ENCODE peak calls at places on chromosome 2, in seven cellular contexts. H, J, O, F, L, D and K are unnamed samples.

GRCh38 chr2:85792783-85793441 is 39.1 kb downstream of the ATOH8 start:
- DNase-seq in H (peak), J (peak), O (no peak), F (peak), L (no peak), D (peak), K (peak)

GRCh38 chr2:84781942-84782716 is 98.8 kb downstream of the TRABD2A start:
- DNase-seq in H (peak), J (peak), O (no peak), F (peak), L (no peak), D (peak), K (peak)

GRCh38 chr2:104028066-104028465 is 825.8 kb upstream of the POU3F3 start:
- DNase-seq in H (no peak), J (no peak), O (no peak), F (no peak), L (no peak), D (no peak), K (no peak)

GRCh38 chr2:55048514-55048924 is 1.7 kb downstream of the RTN4 start:
- DNase-seq in H (peak), J (peak), O (no peak), F (peak), L (no peak), D (peak), K (no peak)

GRCh38 chr2:138147796-138148195 is 183.5 kb downstream of the HNMT start:
- DNase-seq in H (no peak), J (no peak), O (no peak), F (peak), L (no peak), D (no peak), K (no peak)

GRCh38 chr2:26691881-26692813 is at the start of gene KCNK3:
- DNase-seq in H (peak), J (no peak), O (no peak), F (peak), L (no peak), D (peak), K (peak)

GRCh38 chr2:177474904-177475474 is 82.4 kb downstream of the AGPS start:
- DNase-seq in H (peak), J (no peak), O (no peak), F (peak), L (no peak), D (peak), K (peak)

GRCh38 chr2:155412599-155412998 is 714.1 kb downstream of the KCNJ3 start:
- DNase-seq in H (no peak), J (no peak), O (no peak), F (no peak), L (no peak), D (peak), K (no peak)

GRCh38 chr2:230594286-230594840 is 118.3 kb upstream of the CAB39 start:
- DNase-seq in H (no peak), J (no peak), O (no peak), F (no peak), L (no peak), D (no peak), K (no peak)

GRCh38 chr2:121539722-121540469 is 9.2 kb downstream of the RNU4ATAC start:
- DNase-seq in H (no peak), J (no peak), O (no peak), F (no peak), L (no peak), D (no peak), K (no peak)

GRCh38 chr2:85930129-85931124 is 41.6 kb upstream of the ST3GAL5 start:
- DNase-seq in H (no peak), J (peak), O (no peak), F (peak), L (no peak), D (no peak), K (no peak)

GRCh38 chr2:126898636-126899035 is at the start of gene TEX51:
- DNase-seq in H (no peak), J (no peak), O (no peak), F (no peak), L (no peak), D (no peak), K (no peak)

GRCh38 chr2:23418490-23418911 is 33.5 kb downstream of the KLHL29 start:
- DNase-seq in H (peak), J (peak), O (no peak), F (peak), L (peak), D (no peak), K (peak)

GRCh38 chr2:144886847-144887246 is 366.9 kb upstream of the ZEB2 start:
- DNase-seq in H (no peak), J (no peak), O (no peak), F (no peak), L (no peak), D (no peak), K (peak)

GRCh38 chr2:233063269-233063975 is 3.3 kb downstream of the INPP5D start:
- DNase-seq in H (no peak), J (no peak), O (no peak), F (no peak), L (no peak), D (peak), K (no peak)
- H3K4me3 ChIP-seq in H (no peak), J (no peak), O (no peak), F (no peak), L (no peak), D (no peak), K (no peak)

DNA sequence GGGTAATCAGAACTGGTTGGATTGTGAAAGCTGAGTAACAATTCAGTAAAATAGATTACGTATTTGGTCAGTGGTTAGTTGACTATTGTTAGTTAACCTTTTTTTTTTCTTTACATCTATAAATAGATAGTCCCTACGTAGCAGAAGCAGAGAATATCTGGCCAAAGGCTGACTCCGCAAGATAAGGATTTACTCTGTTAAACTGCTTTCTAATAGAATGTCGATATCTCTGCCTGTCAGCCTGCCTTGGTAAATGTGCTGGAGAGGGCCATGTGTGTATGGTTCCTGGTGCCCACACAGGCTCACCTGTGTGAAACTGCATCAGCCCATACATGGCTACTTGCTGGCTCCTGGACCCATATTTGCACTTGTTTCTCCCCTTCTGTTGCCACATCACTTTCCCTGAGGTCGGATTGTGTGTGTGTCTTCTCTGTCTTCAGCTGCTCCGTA is 94.4 kb downstream of the CRIM1 start:
- DNase-seq in H (peak), J (no peak), O (no peak), F (no peak), L (no peak), D (no peak), K (peak)
- H3K4me3 ChIP-seq in H (no peak), J (no peak), O (no peak), F (no peak), L (no peak), D (no peak), K (no peak)

GRCh38 chr2:100198461-100199230 is 56.3 kb upstream of the AFF3 start:
- DNase-seq in H (no peak), J (no peak), O (no peak), F (no peak), L (no peak), D (peak), K (no peak)

GRCh38 chr2:100199421-100199820 is 57.0 kb upstream of the AFF3 start:
- DNase-seq in H (no peak), J (no peak), O (no peak), F (no peak), L (no peak), D (no peak), K (no peak)

GRCh38 chr2:100196786-100197494 is 54.5 kb upstream of the AFF3 start:
- DNase-seq in H (peak), J (no peak), O (no peak), F (no peak), L (peak), D (no peak), K (peak)

GRCh38 chr2:100195942-100196341 is 53.6 kb upstream of the AFF3 start:
- DNase-seq in H (no peak), J (no peak), O (no peak), F (no peak), L (no peak), D (no peak), K (no peak)

GRCh38 chr2:100197643-100198153 is 55.3 kb upstream of the AFF3 start:
- DNase-seq in H (peak), J (no peak), O (no peak), F (no peak), L (peak), D (peak), K (peak)
- H3K4me3 ChIP-seq in H (no peak), J (no peak), O (no peak), F (no peak), L (no peak), D (no peak), K (no peak)

GRCh38 chr2:101282980-101283379 is 25.5 kb downstream of the RNF149 start:
- DNase-seq in H (no peak), J (no peak), O (no peak), F (no peak), L (no peak), D (no peak), K (no peak)

GRCh38 chr2:101287303-101287702 is 21.2 kb downstream of the RNF149 start:
- DNase-seq in H (no peak), J (no peak), O (no peak), F (no peak), L (no peak), D (no peak), K (no peak)

GRCh38 chr2:101290711-101291110 is 17.8 kb downstream of the RNF149 start:
- DNase-seq in H (no peak), J (no peak), O (no peak), F (no peak), L (no peak), D (no peak), K (no peak)

GRCh38 chr2:101281482-101281881 is 27.0 kb downstream of the RNF149 start:
- DNase-seq in H (no peak), J (no peak), O (no peak), F (no peak), L (no peak), D (no peak), K (no peak)

GRCh38 chr2:101286684-101287083 is 21.8 kb downstream of the RNF149 start:
- DNase-seq in H (no peak), J (no peak), O (no peak), F (no peak), L (no peak), D (no peak), K (no peak)
- H3K4me3 ChIP-seq in H (no peak), J (no peak), O (no peak), F (no peak), L (no peak), D (no peak), K (no peak)

GRCh38 chr2:179049203-179049545 is 763 bp downstream of the CCDC141 start:
- DNase-seq in H (no peak), J (no peak), O (no peak), F (no peak), L (no peak), D (peak), K (no peak)
- H3K4me3 ChIP-seq in H (no peak), J (no peak), O (no peak), F (no peak), L (no peak), D (no peak), K (no peak)

DNA sequence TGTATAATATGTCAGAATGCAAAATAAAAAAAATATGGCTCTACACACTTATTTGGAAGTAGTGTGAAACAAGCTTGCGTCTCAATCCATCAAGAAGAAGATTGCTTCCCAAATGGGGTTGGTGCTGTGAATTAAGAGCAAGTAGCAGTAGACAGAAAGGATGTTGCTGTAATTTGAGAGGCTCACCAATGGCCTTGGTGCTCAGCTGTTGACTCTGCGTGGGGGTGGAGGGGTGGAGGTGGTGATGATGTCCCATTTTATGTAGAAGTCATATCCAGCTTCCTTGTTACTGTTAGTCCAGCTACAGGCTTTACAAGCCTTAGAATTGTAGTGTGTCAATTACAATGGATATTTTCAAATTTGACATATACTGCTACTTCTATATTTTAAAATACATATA is 223.4 kb upstream of the RND3 start:
- DNase-seq in H (no peak), J (no peak), O (no peak), F (no peak), L (no peak), D (no peak), K (no peak)
- H3K4me3 ChIP-seq in H (no peak), J (no peak), O (no peak), F (no peak), L (no peak), D (no peak), K (no peak)

GRCh38 chr2:134408791-134409190 is 154.9 kb downstream of the MGAT5 start:
- DNase-seq in H (no peak), J (no peak), O (no peak), F (peak), L (no peak), D (no peak), K (peak)
- H3K4me3 ChIP-seq in H (no peak), J (no peak), O (no peak), F (no peak), L (no peak), D (no peak), K (no peak)

GRCh38 chr2:209773377-209773776 is 1.7 kb downstream of the UNC80 start:
- DNase-seq in H (no peak), J (no peak), O (no peak), F (no peak), L (no peak), D (peak), K (no peak)

GRCh38 chr2:209767316-209767715 is 4.3 kb upstream of the UNC80 start:
- DNase-seq in H (no peak), J (no peak), O (no peak), F (no peak), L (no peak), D (no peak), K (no peak)

GRCh38 chr2:209768557-209768956 is 3.1 kb upstream of the UNC80 start:
- DNase-seq in H (no peak), J (no peak), O (no peak), F (no peak), L (no peak), D (no peak), K (no peak)

GRCh38 chr2:209772316-209772715 is 684 bp downstream of the UNC80 start:
- DNase-seq in H (no peak), J (no peak), O (no peak), F (no peak), L (no peak), D (peak), K (no peak)

GRCh38 chr2:209771474-209772292 is at the start of gene UNC80:
- DNase-seq in H (peak), J (peak), O (no peak), F (peak), L (no peak), D (peak), K (peak)
- H3K4me3 ChIP-seq in H (peak), J (peak), O (peak), F (peak), L (peak), D (no peak), K (peak)

GRCh38 chr2:237685408-237685807 is 58.0 kb downstream of the LRRFIP1 start:
- DNase-seq in H (peak), J (no peak), O (no peak), F (peak), L (no peak), D (peak), K (no peak)

GRCh38 chr2:237688081-237688480 is 60.7 kb downstream of the LRRFIP1 start:
- DNase-seq in H (no peak), J (no peak), O (no peak), F (no peak), L (no peak), D (no peak), K (no peak)

GRCh38 chr2:237686659-237687136 is 59.3 kb downstream of the LRRFIP1 start:
- DNase-seq in H (peak), J (no peak), O (no peak), F (no peak), L (no peak), D (no peak), K (peak)

GRCh38 chr2:237689569-237690131 is 62.3 kb downstream of the LRRFIP1 start:
- DNase-seq in H (no peak), J (no peak), O (no peak), F (peak), L (no peak), D (no peak), K (no peak)

GRCh38 chr2:237687666-237688065 is 60.3 kb downstream of the LRRFIP1 start:
- DNase-seq in H (peak), J (peak), O (no peak), F (peak), L (peak), D (no peak), K (peak)
- H3K4me3 ChIP-seq in H (no peak), J (no peak), O (no peak), F (no peak), L (no peak), D (no peak), K (no peak)